ENCODE peak calls at places on chromosomes 2 and 18, in nine cellular contexts. L is cardiac muscle cell, H is heart left ventricle, I is endothelial cell of umbilical vein, Q is spleen, O is testis, M is brain microvascular endothelial cell, B is PC-3, W is Calu3. S is an unnamed sample.

GRCh38 chr2:135629520-135629919 is 98.2 kb downstream of the R3HDM1 start:
- DNase-seq in O (no peak), Q (no peak), H (no peak), M (no peak), L (no peak), W (no peak), I (no peak), B (no peak), S (no peak)

GRCh38 chr2:150023663-150024062 is 436.1 kb upstream of the MMADHC start:
- DNase-seq in Q (no peak), W (no peak), H (no peak), I (no peak), O (no peak), L (no peak), B (no peak), M (no peak), S (no peak)

GRCh38 chr2:1974391-1974790 is 230.1 kb upstream of the PXDN start:
- DNase-seq in M (peak; percentile 99), O (peak; percentile 46), I (no peak), W (no peak), Q (no peak), L (peak; percentile 58), H (no peak), B (peak; percentile 32), S (no peak)

GRCh38 chr2:79025421-79025820 is at the start of gene REG3G:
- DNase-seq in B (no peak), I (no peak), M (no peak), O (peak; percentile 72), L (no peak), W (no peak), H (no peak), Q (no peak), S (no peak)

GRCh38 chr2:64899081-64899865 is 89.9 kb upstream of the SLC1A4 start:
- DNase-seq in I (no peak), Q (no peak), M (no peak), L (no peak), H (no peak), B (no peak), W (peak; percentile 14), O (no peak), S (no peak)

GRCh38 chr2:48174503-48174902 is 268.2 kb upstream of the FBXO11 start:
- DNase-seq in M (no peak), L (no peak), B (no peak), Q (no peak), I (no peak), H (no peak), O (no peak), W (no peak), S (no peak)

GRCh38 chr2:119301413-119301812 is 65.2 kb downstream of the C2orf76 start:
- DNase-seq in B (no peak), L (no peak), Q (no peak), W (no peak), O (no peak), M (peak; percentile 51), H (no peak), I (no peak), S (no peak)

GRCh38 chr18:8635087-8635486 is 25.9 kb downstream of the RAB12 start:
- DNase-seq in M (peak; percentile 18), Q (no peak), O (no peak), H (no peak), L (peak; percentile 64), I (peak; percentile 81), B (no peak), W (no peak), S (no peak)

GRCh38 chr2:75146903-75147332 is 52.4 kb downstream of the TACR1 start:
- DNase-seq in I (peak; percentile 67), Q (no peak), H (no peak), O (no peak), L (peak; percentile 82), B (no peak), W (no peak), M (no peak), S (no peak)

GRCh38 chr2:177679611-177680530 is 287.3 kb downstream of the AGPS start:
- DNase-seq in Q (no peak), L (peak; percentile 17), W (no peak), M (no peak), O (no peak), B (no peak), I (peak; percentile 50), H (no peak), S (no peak)

GRCh38 chr2:151872468-151872867 is 44.2 kb upstream of the ARL5A start:
- DNase-seq in L (no peak), Q (no peak), I (no peak), M (no peak), W (no peak), O (no peak), H (no peak), B (no peak), S (no peak)
- TF ChIP-seq CTCF in L (no peak), Q (no peak), I (no peak), M (no peak), W (no peak), O (no peak), H (no peak), B (no peak), S (no peak)

GRCh38 chr2:17573085-17573805 is 32.7 kb downstream of the VSNL1 start:
- DNase-seq in H (no peak), B (no peak), I (no peak), L (peak; percentile 17), W (no peak), Q (no peak), M (no peak), O (no peak), S (no peak)
- TF ChIP-seq CTCF in H (no peak), B (peak; percentile 31), I (no peak), L (peak; percentile 20), W (no peak), Q (no peak), M (peak; percentile 34), O (no peak), S (no peak)

GRCh38 chr18:32576296-32576916 is 105.7 kb upstream of the GAREM1 start:
- DNase-seq in L (peak; percentile 39), B (peak; percentile 13), I (peak; percentile 25), O (peak; percentile 28), M (peak; percentile 8), W (peak; percentile 20), H (no peak), Q (no peak), S (no peak)
- TF ChIP-seq CTCF in L (peak; percentile 56), B (peak; percentile 37), I (no peak), O (no peak), M (peak; percentile 77), W (peak; percentile 24), H (peak; percentile 16), Q (no peak), S (no peak)

GRCh38 chr2:197615033-197615652 is 60.2 kb downstream of the RFTN2 start:
- DNase-seq in Q (no peak), O (no peak), M (no peak), B (peak; percentile 78), W (peak; percentile 62), L (no peak), H (no peak), I (no peak), S (no peak)
- TF ChIP-seq CTCF in Q (no peak), O (no peak), M (no peak), B (peak; percentile 73), W (no peak), L (no peak), H (no peak), I (no peak), S (no peak)

GRCh38 chr2:171225302-171225980 is 64.7 kb upstream of the TLK1 start:
- DNase-seq in W (peak; percentile 8), M (peak; percentile 89), L (peak; percentile 92), I (peak; percentile 37), Q (no peak), B (peak; percentile 93), O (no peak), H (no peak), S (no peak)
- TF ChIP-seq CTCF in W (peak; percentile 34), M (peak; percentile 66), L (peak; percentile 44), I (no peak), Q (no peak), B (peak; percentile 47), O (no peak), H (no peak), S (no peak)

GRCh38 chr18:31218671-31219383 is 56.2 kb upstream of the DSC1 start:
- DNase-seq in M (no peak), B (no peak), H (no peak), W (no peak), Q (no peak), L (no peak), O (no peak), I (no peak), S (no peak)
- TF ChIP-seq CTCF in M (no peak), B (no peak), H (no peak), W (no peak), Q (no peak), L (no peak), O (no peak), I (no peak), S (no peak)

GRCh38 chr18:11553098-11553940 is 56.1 kb upstream of the SLC35G4 start:
- DNase-seq in H (no peak), B (peak; percentile 78), Q (no peak), I (peak; percentile 59), O (peak; percentile 57), M (peak; percentile 55), L (peak; percentile 71), W (peak; percentile 53), S (no peak)

GRCh38 chr18:11548367-11548766 is 61.0 kb upstream of the SLC35G4 start:
- DNase-seq in I (no peak), L (peak; percentile 4), M (no peak), B (no peak), Q (no peak), O (no peak), W (no peak), H (no peak), S (no peak)

GRCh38 chr18:11544060-11544633 is 65.2 kb upstream of the SLC35G4 start:
- DNase-seq in I (no peak), M (no peak), W (no peak), O (no peak), H (no peak), L (no peak), Q (no peak), B (no peak), S (no peak)

GRCh38 chr18:11548940-11549551 is 60.4 kb upstream of the SLC35G4 start:
- DNase-seq in B (no peak), M (no peak), L (no peak), Q (no peak), O (no peak), I (no peak), H (no peak), W (no peak), S (no peak)
- TF ChIP-seq CTCF in B (no peak), M (peak; percentile 12), L (no peak), Q (no peak), O (no peak), I (no peak), H (no peak), W (no peak), S (no peak)

S was measured in CD14-positive monocyte.